ENCODE peak calls at places on chromosomes 4 and X, in ten cellular contexts. I, F, W, E, Y, H, R, S, C and P are unnamed samples.

GRCh38 chr4:188295899-188296298 is 156.7 kb downstream of the TRIML1 start:
- DNase-seq in I (no peak), F (no peak), W (no peak), E (peak), Y (peak), H (no peak), R (no peak), S (no peak), C (peak), P (no peak)

GRCh38 chr4:109837014-109837413 is 9.2 kb downstream of the RRH start:
- DNase-seq in I (no peak), F (no peak), W (no peak), E (no peak), Y (no peak), H (no peak), R (no peak), S (no peak), C (no peak), P (no peak)

GRCh38 chrX:154036513-154036912 is 16.8 kb upstream of the IRAK1 start:
- DNase-seq in I (no peak), F (no peak), W (no peak), E (no peak), Y (no peak), H (no peak), R (no peak), S (no peak), C (no peak), P (no peak)

GRCh38 chrX:38817004-38817703 is 15.9 kb downstream of the MID1IP1 start:
- DNase-seq in I (no peak), F (peak), W (no peak), E (peak), Y (peak), H (peak), R (peak), S (no peak), C (peak), P (peak)

GRCh38 chrX:40778861-40779575 is 43.7 kb upstream of the MED14 start:
- DNase-seq in I (no peak), F (no peak), W (peak), E (peak), Y (peak), H (no peak), R (no peak), S (no peak), C (peak), P (no peak)

GRCh38 chr4:38917481-38918025 is 49.9 kb downstream of the FAM114A1 start:
- DNase-seq in I (no peak), F (no peak), W (no peak), E (no peak), Y (no peak), H (no peak), R (no peak), S (no peak), C (peak), P (no peak)

GRCh38 chr4:183175631-183176232 is 76.7 kb downstream of the WWC2 start:
- DNase-seq in I (no peak), F (peak), W (peak), E (peak), Y (peak), H (no peak), R (no peak), S (no peak), C (no peak), P (no peak)

GRCh38 chrX:140091276-140091886 is 126.1 kb upstream of the CXorf66 start:
- DNase-seq in I (no peak), F (peak), W (no peak), E (no peak), Y (no peak), H (peak), R (peak), S (no peak), C (no peak), P (no peak)

GRCh38 chr4:38674206-38675144 is 10.5 kb downstream of the KLF3 start:
- DNase-seq in I (no peak), F (peak), W (no peak), E (no peak), Y (peak), H (no peak), R (no peak), S (no peak), C (no peak), P (no peak)

GRCh38 chrX:102154900-102155805 is 624 bp downstream of the BEX5 start:
- DNase-seq in I (no peak), F (no peak), W (no peak), E (peak), Y (no peak), H (no peak), R (no peak), S (no peak), C (no peak), P (no peak)

GRCh38 chr4:54482529-54482961 is 175.2 kb upstream of the KIT start:
- DNase-seq in I (no peak), F (no peak), W (no peak), E (no peak), Y (no peak), H (no peak), R (no peak), S (no peak), C (peak), P (no peak)

GRCh38 chr4:53551281-53551864 is 39.9 kb downstream of the LNX1 start:
- DNase-seq in I (no peak), F (no peak), W (no peak), E (no peak), Y (no peak), H (no peak), R (no peak), S (no peak), C (no peak), P (no peak)

GRCh38 chrX:153791104-153791852 is 2.9 kb downstream of the IDH3G start:
- DNase-seq in I (no peak), F (no peak), W (no peak), E (no peak), Y (no peak), H (no peak), R (no peak), S (no peak), C (no peak), P (no peak)

GRCh38 chr4:121462660-121463261 is 81.9 kb upstream of the QRFPR start:
- DNase-seq in I (no peak), F (peak), W (peak), E (peak), Y (peak), H (no peak), R (no peak), S (peak), C (peak), P (peak)

GRCh38 chrX:71650333-71650969 is 16.9 kb upstream of the LOC101059915 start:
- DNase-seq in I (no peak), F (peak), W (no peak), E (no peak), Y (no peak), H (no peak), R (no peak), S (no peak), C (no peak), P (no peak)

GRCh38 chr4:26028793-26029511 is 114.9 kb downstream of the SMIM20 start:
- DNase-seq in I (peak), F (peak), W (peak), E (peak), Y (peak), H (peak), R (peak), S (no peak), C (no peak), P (peak)

GRCh38 chrX:2875798-2876399 is 47.2 kb downstream of the GYG2 start:
- DNase-seq in I (no peak), F (peak), W (no peak), E (no peak), Y (peak), H (no peak), R (no peak), S (no peak), C (no peak), P (peak)

GRCh38 chr4:66073961-66074360 is 403.7 kb upstream of the EPHA5 start:
- DNase-seq in I (no peak), F (no peak), W (no peak), E (no peak), Y (no peak), H (no peak), R (no peak), S (no peak), C (no peak), P (no peak)

GRCh38 chrX:127404156-127404555 is 584.6 kb downstream of the PRR32 start:
- DNase-seq in I (no peak), F (no peak), W (no peak), E (no peak), Y (no peak), H (no peak), R (no peak), S (no peak), C (no peak), P (no peak)

GRCh38 chrX:67544281-67544680 is 460 bp downstream of the AR start:
- DNase-seq in I (no peak), F (peak), W (no peak), E (no peak), Y (peak), H (peak), R (peak), S (no peak), C (no peak), P (no peak)

GRCh38 chrX:10922158-10922557 is 189.0 kb upstream of the HCCS start:
- DNase-seq in I (no peak), F (peak), W (peak), E (peak), Y (peak), H (no peak), R (no peak), S (peak), C (peak), P (peak)

GRCh38 chr4:119825696-119826095 is 197.1 kb upstream of the PDE5A start:
- DNase-seq in I (no peak), F (no peak), W (no peak), E (no peak), Y (no peak), H (no peak), R (no peak), S (no peak), C (peak), P (no peak)

GRCh38 chr4:16757080-16757521 is 141.3 kb downstream of the LDB2 start:
- DNase-seq in I (no peak), F (no peak), W (no peak), E (no peak), Y (peak), H (no peak), R (no peak), S (no peak), C (no peak), P (peak)

GRCh38 chr4:9745782-9746181 is 35.7 kb upstream of the DRD5 start:
- DNase-seq in I (no peak), F (no peak), W (no peak), E (no peak), Y (no peak), H (no peak), R (no peak), S (no peak), C (no peak), P (no peak)

GRCh38 chrX:135185795-135186443 is 14.7 kb upstream of the CT55 start:
- DNase-seq in I (no peak), F (peak), W (peak), E (peak), Y (peak), H (no peak), R (no peak), S (peak), C (peak), P (peak)

GRCh38 chr4:163548481-163549243 is 54.2 kb downstream of the TMA16 start:
- DNase-seq in I (no peak), F (peak), W (peak), E (peak), Y (peak), H (no peak), R (no peak), S (no peak), C (peak), P (peak)

GRCh38 chr4:76762136-76763130 is 135.5 kb downstream of the SOWAHB start:
- DNase-seq in I (no peak), F (no peak), W (no peak), E (no peak), Y (no peak), H (no peak), R (no peak), S (no peak), C (no peak), P (no peak)

GRCh38 chr4:18691431-18692200 is 670.1 kb upstream of the LCORL start:
- DNase-seq in I (no peak), F (no peak), W (no peak), E (no peak), Y (no peak), H (no peak), R (no peak), S (no peak), C (no peak), P (no peak)

GRCh38 chr4:18698119-18698883 is 676.7 kb upstream of the LCORL start:
- DNase-seq in I (no peak), F (no peak), W (no peak), E (no peak), Y (no peak), H (no peak), R (no peak), S (no peak), C (no peak), P (no peak)

GRCh38 chr4:18695733-18696527 is 674.4 kb upstream of the LCORL start:
- DNase-seq in I (no peak), F (no peak), W (no peak), E (no peak), Y (no peak), H (no peak), R (no peak), S (no peak), C (no peak), P (no peak)
- TF ChIP-seq CTCF in I (no peak), F (no peak), W (peak), E (no peak), Y (no peak), H (no peak), R (no peak), S (peak), C (peak), P (peak)

GRCh38 chr4:148786699-148787098 is 344.5 kb upstream of the NR3C2 start:
- DNase-seq in I (no peak), F (no peak), W (no peak), E (no peak), Y (no peak), H (no peak), R (no peak), S (no peak), C (no peak), P (no peak)
- H3K4me3 ChIP-seq in I (no peak), F (no peak), W (no peak), E (no peak), Y (no peak), H (no peak), R (no peak), S (no peak), C (no peak), P (no peak)

GRCh38 chr4:137533855-137534254 is 1.6 kb upstream of the PCDH18 start:
- DNase-seq in I (no peak), F (no peak), W (no peak), E (no peak), Y (no peak), H (no peak), R (no peak), S (no peak), C (no peak), P (no peak)
- TF ChIP-seq CTCF in I (no peak), F (no peak), W (no peak), E (no peak), Y (no peak), H (no peak), R (no peak), S (no peak), C (no peak), P (no peak)

GRCh38 chr4:149897784-149898183 is 82.1 kb upstream of the IQCM start:
- DNase-seq in I (no peak), F (peak), W (no peak), E (peak), Y (peak), H (no peak), R (no peak), S (no peak), C (no peak), P (peak)

GRCh38 chr4:149896428-149896827 is 80.8 kb upstream of the IQCM start:
- DNase-seq in I (no peak), F (peak), W (no peak), E (peak), Y (peak), H (no peak), R (no peak), S (no peak), C (peak), P (peak)

DNA sequence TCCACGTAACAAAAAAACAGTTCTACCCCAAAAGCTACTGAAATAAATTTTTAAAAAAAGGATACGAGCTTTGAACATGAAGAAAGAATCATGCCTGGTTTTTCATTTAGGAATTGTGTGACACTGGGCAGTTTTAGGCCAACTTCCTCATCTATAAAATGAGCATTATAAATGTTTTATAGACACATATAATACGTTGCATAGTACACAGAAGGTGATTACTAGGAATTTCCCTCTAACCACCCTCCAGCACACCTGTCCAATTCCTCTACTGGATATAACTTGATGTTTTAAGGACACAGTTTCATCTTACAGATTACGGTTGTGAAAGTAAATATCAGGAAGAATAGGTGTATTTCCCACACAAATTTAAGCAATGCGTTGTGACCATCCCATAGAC is 85.5 kb upstream of the IQCM start:
- DNase-seq in I (no peak), F (no peak), W (no peak), E (no peak), Y (no peak), H (no peak), R (no peak), S (no peak), C (no peak), P (no peak)
- H3K4me3 ChIP-seq in I (no peak), F (no peak), W (no peak), E (no peak), Y (no peak), H (no peak), R (no peak), S (no peak), C (no peak), P (no peak)